ENCODE peak calls at places on chromosomes 16 and 17, in eight cellular contexts. A is Panc1, H is GM23338, J is breast epithelium, Q is GM12891, F is sigmoid colon, X is HL-60, O is vagina. L is an unnamed sample.

GRCh38 chr17:8189041-8189710 is 804 bp downstream of the BORCS6 start:
- DNase-seq in X (no peak), Q (no peak), F (no peak), O (no peak), J (no peak), A (no peak), H (no peak), L (peak)

GRCh38 chr16:88953003-88953690 is 23.9 kb downstream of the CBFA2T3 start:
- DNase-seq in O (no peak), J (no peak), Q (no peak), F (no peak), H (no peak), A (no peak), X (no peak), L (no peak)

GRCh38 chr16:79874391-79874790 is 273.9 kb upstream of the MAF start:
- DNase-seq in Q (no peak), O (no peak), H (no peak), J (no peak), X (no peak), A (no peak), F (peak), L (no peak)

GRCh38 chr16:89048871-89049422 is 44.7 kb upstream of the ACSF3 start:
- DNase-seq in X (no peak), A (no peak), J (no peak), F (peak), H (no peak), O (no peak), Q (no peak), L (no peak)

GRCh38 chr17:48590603-48591161 is 641 bp upstream of the HOXB3 start:
- DNase-seq in J (no peak), H (no peak), A (no peak), Q (no peak), X (no peak), F (no peak), O (no peak), L (no peak)

GRCh38 chr16:11175850-11176341 is 80.1 kb downstream of the SOCS1 start:
- DNase-seq in O (no peak), X (no peak), A (no peak), Q (peak), F (no peak), J (no peak), H (no peak), L (no peak)

GRCh38 chr17:77223642-77224420 is 83.1 kb downstream of the SEC14L1 start:
- DNase-seq in X (no peak), A (no peak), H (no peak), J (no peak), O (no peak), Q (no peak), F (no peak), L (no peak)

GRCh38 chr16:53131363-53132071 is 76.7 kb downstream of the CHD9 start:
- DNase-seq in J (peak), X (peak), F (peak), H (peak), A (no peak), O (no peak), Q (peak), L (peak)

GRCh38 chr17:37701424-37702020 is 43.3 kb downstream of the HNF1B start:
- DNase-seq in J (no peak), A (no peak), O (no peak), H (peak), X (peak), Q (peak), F (no peak), L (no peak)

GRCh38 chr16:84617068-84617630 is 729 bp downstream of the COTL1 start:
- DNase-seq in F (peak), O (no peak), J (no peak), H (no peak), X (no peak), Q (no peak), A (no peak), L (no peak)

GRCh38 chr17:79706931-79707382 is 23.8 kb upstream of the ENPP7 start:
- DNase-seq in O (no peak), Q (no peak), F (peak), J (no peak), X (no peak), A (no peak), H (no peak), L (no peak)

GRCh38 chr16:31108035-31108793 is at the start of gene BCKDK:
- DNase-seq in F (peak), J (no peak), H (peak), Q (peak), O (no peak), X (peak), A (no peak), L (peak)

GRCh38 chr17:55384833-55385232 is 36.8 kb downstream of the MMD start:
- DNase-seq in Q (no peak), O (no peak), F (no peak), J (no peak), H (no peak), A (no peak), X (no peak), L (no peak)

DNA sequence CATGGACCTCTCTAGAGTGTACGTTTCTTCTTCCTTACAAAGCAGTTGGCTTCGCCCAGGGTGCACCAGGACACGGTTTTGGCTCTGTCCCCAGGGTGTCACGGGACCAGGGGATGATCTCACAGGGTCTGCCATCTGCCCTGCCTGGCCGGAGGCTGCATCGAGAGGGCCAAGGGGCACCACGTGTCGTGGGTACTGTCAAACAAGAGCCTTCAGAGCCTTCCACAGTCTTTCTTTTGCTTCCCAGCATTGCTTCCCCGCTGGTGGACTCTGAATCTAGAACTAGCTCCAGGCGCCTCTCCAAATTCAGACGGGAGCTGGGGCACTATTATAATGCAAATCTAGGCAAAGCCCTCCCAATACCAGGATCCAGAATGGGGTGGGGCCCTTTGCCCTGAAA is 47.9 kb downstream of the MAPT start:
- DNase-seq in A (no peak), X (no peak), Q (no peak), O (no peak), F (peak), H (peak), J (peak), L (peak)
- TF ChIP-seq POLR2AphosphoS5 in A (no peak), X (no peak), Q (no peak), O (peak), F (peak), H (no peak), J (no peak), L (peak)

DNA sequence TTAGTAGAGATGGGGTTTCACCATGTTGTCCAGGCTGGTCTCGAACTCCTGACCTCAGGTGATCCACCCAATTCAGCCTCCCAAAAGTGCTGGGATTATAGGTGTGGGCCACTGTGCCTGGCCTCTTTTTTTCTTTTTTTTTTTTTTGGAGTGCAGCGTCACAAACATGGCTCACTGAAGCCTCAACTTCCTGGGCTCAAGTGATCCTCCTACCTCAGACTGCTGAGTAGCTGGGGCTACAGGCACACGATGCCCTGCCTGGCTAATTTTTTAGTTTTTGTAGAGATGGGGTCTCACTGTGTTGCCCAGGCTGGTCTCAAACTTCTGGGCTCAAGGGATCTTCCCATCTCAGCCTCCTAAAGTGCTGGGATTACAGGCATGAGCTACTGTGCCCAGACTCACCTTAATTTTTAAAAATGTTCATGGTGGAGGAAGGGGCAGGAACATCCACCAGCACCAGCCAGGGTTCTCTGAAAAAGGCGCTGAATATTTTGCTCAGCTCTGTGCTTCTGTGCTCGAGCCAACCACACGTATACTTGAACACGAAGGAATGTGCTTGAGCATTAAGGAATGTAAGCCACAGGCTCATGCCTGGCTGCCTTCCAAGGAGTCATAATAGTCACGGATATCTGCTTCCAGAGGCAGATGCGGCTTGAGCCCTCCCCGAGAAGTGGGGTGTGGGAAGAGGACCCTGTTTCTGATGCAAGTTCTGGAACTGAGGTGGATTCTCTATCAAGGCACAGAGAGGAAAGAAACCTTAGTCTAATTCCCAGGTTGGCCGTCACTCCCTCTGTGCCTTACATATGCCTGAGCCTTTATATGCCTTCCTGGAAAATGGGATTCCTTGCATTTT is 65.5 kb upstream of the CREBBP start:
- DNase-seq in J (peak), O (no peak), Q (no peak), A (no peak), H (peak), X (no peak), F (no peak), L (peak)
- TF ChIP-seq POLR2AphosphoS5 in J (peak), O (no peak), Q (no peak), A (no peak), H (no peak), X (no peak), F (no peak), L (no peak)

GRCh38 chr17:38919316-38920078 is 5.9 kb upstream of the LASP1NB start:
- DNase-seq in O (no peak), H (no peak), Q (no peak), X (no peak), J (peak), F (peak), A (no peak), L (no peak)

GRCh38 chr17:38922538-38923291 is 2.7 kb upstream of the LASP1NB start:
- DNase-seq in J (peak), H (peak), X (no peak), F (peak), O (no peak), A (no peak), Q (no peak), L (peak)

GRCh38 chr17:38920374-38921291 is 4.8 kb upstream of the LASP1NB start:
- DNase-seq in H (no peak), X (no peak), O (no peak), F (peak), A (no peak), Q (no peak), J (peak), L (no peak)

GRCh38 chr17:38918916-38919315 is 6.5 kb upstream of the LASP1NB start:
- DNase-seq in Q (no peak), A (no peak), O (no peak), F (peak), X (no peak), H (no peak), J (peak), L (no peak)

DNA sequence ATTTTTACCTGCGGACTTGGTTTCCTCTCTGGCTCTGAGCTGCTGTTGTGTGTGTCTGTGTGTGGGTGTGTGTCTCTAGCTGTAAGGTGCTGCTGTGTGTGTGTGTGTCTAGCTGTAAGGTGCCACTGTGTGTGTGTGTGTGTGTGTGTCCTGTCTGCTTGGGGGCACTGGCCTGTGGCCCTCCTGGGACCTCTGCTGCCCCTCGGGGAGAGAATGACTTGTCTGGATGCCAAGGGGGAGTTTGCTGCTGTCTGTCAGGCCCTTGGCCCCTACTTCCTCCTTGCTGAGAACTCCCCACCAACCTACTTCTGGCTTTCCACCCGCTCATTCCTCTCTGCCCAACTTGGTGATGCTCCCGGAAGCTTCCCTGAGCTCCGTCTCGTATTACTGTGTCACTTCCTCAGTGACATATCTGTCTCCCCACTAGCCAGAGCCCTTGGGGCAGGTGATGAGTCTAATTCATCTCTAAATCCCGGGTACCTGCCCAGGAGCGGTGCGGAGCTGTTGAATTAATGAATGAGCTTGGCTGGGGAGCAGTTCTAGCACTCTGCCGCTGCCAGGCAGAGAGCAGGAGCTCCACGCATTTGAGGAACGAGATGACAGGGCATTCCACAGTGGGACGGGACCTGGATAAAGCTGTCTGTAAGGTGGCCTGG is 3.5 kb upstream of the LASP1NB start:
- DNase-seq in Q (no peak), J (peak), F (peak), A (no peak), O (no peak), H (peak), X (peak), L (no peak)
- TF ChIP-seq POLR2AphosphoS5 in Q (peak), J (no peak), F (no peak), A (no peak), O (no peak), H (no peak), X (no peak), L (no peak)

DNA sequence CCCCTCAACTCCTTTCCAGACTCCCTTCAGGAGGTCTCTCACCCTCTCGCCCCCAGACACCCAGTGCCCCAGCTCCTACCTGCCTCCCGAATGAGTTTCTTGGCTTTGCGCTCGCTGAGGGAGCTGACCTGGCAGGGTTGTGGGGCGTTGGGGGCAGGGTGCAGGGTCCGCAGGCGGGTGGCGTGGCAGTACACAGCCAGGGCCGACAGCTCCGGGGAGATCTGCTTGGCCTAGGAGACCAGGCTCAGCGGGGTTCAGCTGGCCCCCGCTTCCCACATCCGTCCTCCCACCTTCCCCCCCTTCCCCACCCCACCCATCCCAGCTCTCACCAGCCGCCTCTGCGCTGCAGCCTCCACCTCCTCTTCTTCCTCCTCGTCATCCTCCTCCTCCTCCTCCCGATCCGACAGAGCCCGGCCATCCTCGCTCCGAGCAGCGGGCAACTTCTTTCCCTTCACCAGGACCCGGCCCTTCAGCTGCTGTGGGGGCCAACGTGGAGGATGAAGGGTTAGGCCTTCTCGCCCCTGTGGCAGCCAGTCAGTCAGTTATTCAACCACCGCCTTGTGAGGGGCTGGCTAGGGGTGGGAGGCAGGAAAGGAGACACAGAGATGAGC is 17.2 kb downstream of the PLCD3 start:
- DNase-seq in O (no peak), J (no peak), Q (no peak), A (no peak), H (no peak), F (no peak), X (no peak), L (no peak)
- TF ChIP-seq POLR2AphosphoS5 in O (no peak), J (no peak), Q (no peak), A (no peak), H (no peak), F (no peak), X (no peak), L (no peak)